ENCODE peak calls at places on chromosomes 1 and 21, in seven cellular contexts. A is glutamatergic neuron, W is MCF 10A, J is EH, I is dorsolateral prefrontal cortex, C is A549, P is G401. S is an unnamed sample.
A peak's percentile ranks its signal among the peaks of the same experiment; 100 is the strongest.

GRCh38 chr1:180213401-180214177 is 16.5 kb upstream of the LHX4 start:
- DNase-seq in P (no peak), I (peak; percentile 33), W (no peak), A (no peak), C (peak; percentile 19), J (peak; percentile 21), S (no peak)

GRCh38 chr1:179825201-179825600 is 52.4 kb downstream of the TOR1AIP2 start:
- DNase-seq in P (no peak), J (no peak), C (no peak), A (no peak), W (no peak), I (no peak), S (no peak)

GRCh38 chr1:221035680-221036153 is 156.5 kb downstream of the HLX start:
- DNase-seq in C (peak; percentile 51), P (no peak), A (no peak), J (peak; percentile 83), W (peak; percentile 83), I (no peak), S (no peak)

GRCh38 chr1:233211595-233211994 is 83.9 kb downstream of the PCNX2 start:
- DNase-seq in I (no peak), C (peak; percentile 12), W (no peak), A (no peak), J (peak; percentile 28), P (no peak), S (no peak)

GRCh38 chr1:228120351-228121091 is 11.4 kb upstream of the MRPL55 start:
- DNase-seq in W (no peak), C (no peak), I (no peak), J (peak; percentile 43), P (no peak), A (no peak), S (no peak)

GRCh38 chr1:7771673-7772299 is 690 bp downstream of the VAMP3 start:
- DNase-seq in A (no peak), W (no peak), I (no peak), C (no peak), P (no peak), J (no peak), S (no peak)

GRCh38 chr1:46622341-46622740 is 5.7 kb upstream of the MOB3C start:
- DNase-seq in J (peak; percentile 85), I (no peak), C (peak; percentile 43), W (peak; percentile 61), P (peak; percentile 89), A (no peak), S (no peak)

GRCh38 chr21:46130721-46131720 is 24.4 kb downstream of the FTCD start:
- DNase-seq in W (no peak), C (no peak), J (no peak), P (no peak), A (peak; percentile 18), I (no peak), S (no peak)

GRCh38 chr1:183022202-183023145 is 746 bp upstream of the LAMC1 start:
- DNase-seq in A (peak; percentile 85), J (peak; percentile 99), I (peak; percentile 21), P (peak; percentile 87), C (peak; percentile 90), W (peak; percentile 99), S (peak; percentile 76)

GRCh38 chr1:174068000-174068399 is 45.8 kb upstream of the RC3H1 start:
- DNase-seq in A (no peak), I (no peak), C (no peak), P (no peak), J (no peak), W (peak; percentile 54), S (no peak)

S was measured in occipital lobe.